ENCODE peak calls at places on chromosome 13, in four cellular contexts. J is HT1080; E is CD8-positive, alpha-beta memory T cell; O is amniotic stem cell. W is an unnamed sample.
A peak's percentile ranks its signal among the peaks of the same experiment; 100 is the strongest.

GRCh38 chr13:113401452-113402415 is 37.8 kb upstream of the GRTP1 start:
- DNase-seq in J (no peak), E (no peak), O (no peak), W (no peak)

GRCh38 chr13:71866173-71867091 is 572 bp downstream of the DACH1 start:
- DNase-seq in J (peak; percentile 31), E (no peak), O (no peak), W (no peak)

GRCh38 chr13:30520571-30520970 is 54.8 kb upstream of the HMGB1 start:
- DNase-seq in J (peak; percentile 65), E (no peak), O (no peak), W (no peak)

GRCh38 chr13:36088463-36088862 is 42.7 kb downstream of the DCLK1 start:
- DNase-seq in J (no peak), E (no peak), O (no peak), W (no peak)

GRCh38 chr13:114118763-114119123 is 13.7 kb downstream of the RASA3 start:
- DNase-seq in J (no peak), E (no peak), O (no peak), W (no peak)

GRCh38 chr13:112487127-112487517 is 100.8 kb downstream of the TUBGCP3 start:
- DNase-seq in J (no peak), E (no peak), O (no peak), W (no peak)

GRCh38 chr13:50670847-50671542 is 172.5 kb downstream of the DLEU7 start:
- DNase-seq in J (no peak), E (no peak), O (no peak), W (no peak)

GRCh38 chr13:97944396-97945029 is 9.0 kb upstream of the IPO5 start:
- DNase-seq in J (peak; percentile 44), E (no peak), O (peak; percentile 9), W (peak; percentile 35)

GRCh38 chr13:101529419-101529818 is 76.9 kb downstream of the ITGBL1 start:
- DNase-seq in J (peak; percentile 68), E (no peak), O (no peak), W (peak; percentile 71)

GRCh38 chr13:25065974-25066770 is 29.8 kb upstream of the PABPC3 start:
- DNase-seq in J (no peak), E (no peak), O (no peak), W (no peak)

GRCh38 chr13:110129076-110129475 is 177.9 kb downstream of the COL4A1 start:
- DNase-seq in J (no peak), E (no peak), O (no peak), W (no peak)

GRCh38 chr13:38636756-38637155 is 50.1 kb upstream of the FREM2 start:
- DNase-seq in J (no peak), E (no peak), O (no peak), W (no peak)

GRCh38 chr13:40445557-40445990 is 220.9 kb downstream of the FOXO1 start:
- DNase-seq in J (peak; percentile 91), E (no peak), O (no peak), W (no peak)

GRCh38 chr13:59771272-59771671 is 392.5 kb downstream of the DIAPH3 start:
- DNase-seq in J (no peak), E (no peak), O (no peak), W (no peak)

GRCh38 chr13:105599477-105600037 is 935.9 kb downstream of the EFNB2 start:
- DNase-seq in J (no peak), E (no peak), O (no peak), W (no peak)

GRCh38 chr13:25632166-25632888 is 260.6 kb downstream of the ATP8A2 start:
- DNase-seq in J (no peak), E (no peak), O (no peak), W (no peak)

W was measured in smooth muscle cell of the brain vasculature.